ENCODE peak calls at places on chromosome 13, in ten cellular contexts. Z, L, M, H, V, W, B, E, N and C are unnamed samples.

GRCh38 chr13:101996906-101997408 is 404.9 kb downstream of the FGF14 start:
- DNase-seq in H (no peak), Z (no peak), V (peak), E (no peak), N (no peak), M (no peak), W (no peak), B (no peak), L (no peak), C (no peak)

GRCh38 chr13:79837741-79838450 is 356.9 kb downstream of the NDFIP2 start:
- DNase-seq in Z (no peak), H (no peak), E (no peak), W (no peak), B (peak), M (no peak), V (no peak), N (peak), L (peak), C (no peak)

GRCh38 chr13:20137875-20138274 is 23.0 kb downstream of the GJA3 start:
- DNase-seq in N (no peak), E (no peak), B (no peak), H (no peak), V (no peak), M (no peak), Z (no peak), L (no peak), W (no peak), C (no peak)

GRCh38 chr13:102240110-102240509 is 161.7 kb downstream of the FGF14 start:
- DNase-seq in W (no peak), E (no peak), H (no peak), Z (no peak), V (no peak), B (no peak), N (no peak), L (no peak), M (no peak), C (no peak)

GRCh38 chr13:29905845-29906244 is 55.4 kb upstream of the UBL3 start:
- DNase-seq in V (no peak), N (peak), E (no peak), L (peak), W (no peak), Z (peak), M (no peak), H (no peak), B (no peak), C (no peak)

GRCh38 chr13:73235385-73235784 is 176.6 kb downstream of the KLF5 start:
- DNase-seq in H (no peak), B (no peak), L (peak), N (no peak), M (no peak), W (no peak), Z (no peak), V (no peak), E (no peak), C (peak)

GRCh38 chr13:34013061-34013460 is 195.1 kb downstream of the RFC3 start:
- DNase-seq in B (no peak), M (no peak), N (no peak), L (no peak), Z (no peak), E (no peak), W (no peak), V (no peak), H (no peak), C (no peak)

GRCh38 chr13:86856996-86857395 is 814.2 kb upstream of the SLITRK5 start:
- DNase-seq in L (peak), V (no peak), E (no peak), Z (no peak), B (no peak), H (no peak), M (no peak), W (no peak), N (peak), C (no peak)

GRCh38 chr13:38582133-38582532 is 104.7 kb upstream of the FREM2 start:
- DNase-seq in M (no peak), B (peak), Z (peak), H (peak), L (peak), W (no peak), N (peak), E (no peak), V (peak), C (peak)

GRCh38 chr13:28626266-28626665 is 32.7 kb upstream of the POMP start:
- DNase-seq in N (no peak), E (no peak), H (no peak), B (no peak), M (no peak), V (no peak), Z (no peak), W (no peak), L (no peak), C (no peak)

GRCh38 chr13:99971576-99972189 is at the start of gene ZIC5:
- DNase-seq in M (no peak), W (no peak), E (no peak), N (no peak), Z (peak), H (no peak), B (no peak), L (peak), V (peak), C (peak)

GRCh38 chr13:28316129-28316528 is 177.8 kb downstream of the PAN3 start:
- DNase-seq in M (no peak), E (no peak), N (no peak), L (no peak), H (no peak), W (no peak), B (no peak), Z (no peak), V (no peak), C (no peak)

GRCh38 chr13:104510422-104510821 is 1444.2 kb upstream of the SLC10A2 start:
- DNase-seq in N (no peak), H (no peak), L (no peak), Z (no peak), M (no peak), B (no peak), W (no peak), E (no peak), V (no peak), C (no peak)

GRCh38 chr13:42981317-42981716 is 10.7 kb downstream of the EPSTI1 start:
- DNase-seq in B (no peak), Z (no peak), W (no peak), H (no peak), L (peak), V (no peak), M (no peak), E (no peak), N (peak), C (peak)

GRCh38 chr13:44574466-44574855 is 1.7 kb downstream of the TSC22D1 start:
- DNase-seq in L (no peak), V (no peak), M (no peak), W (no peak), B (no peak), N (peak), Z (no peak), E (no peak), H (no peak), C (no peak)

GRCh38 chr13:51620165-51620983 is 36.1 kb downstream of the WDFY2 start:
- DNase-seq in V (no peak), B (no peak), Z (no peak), E (no peak), L (no peak), N (no peak), H (no peak), W (no peak), M (no peak), C (no peak)

GRCh38 chr13:98520674-98521449 is 56.0 kb downstream of the STK24 start:
- DNase-seq in N (no peak), Z (no peak), W (no peak), E (no peak), V (no peak), L (no peak), M (no peak), H (no peak), B (no peak), C (no peak)

GRCh38 chr13:59948686-59949085 is 215.0 kb downstream of the DIAPH3 start:
- DNase-seq in W (no peak), H (no peak), M (no peak), L (no peak), V (no peak), E (no peak), N (no peak), Z (no peak), B (no peak), C (no peak)

GRCh38 chr13:30373727-30374126 is 48.6 kb upstream of the UBE2L5 start:
- DNase-seq in L (no peak), Z (no peak), M (no peak), N (no peak), B (no peak), E (peak), W (no peak), V (no peak), H (no peak), C (no peak)

GRCh38 chr13:100987993-100988392 is 313.4 kb upstream of the TMTC4 start:
- DNase-seq in E (no peak), L (peak), W (no peak), M (no peak), Z (peak), N (peak), B (peak), V (no peak), H (no peak), C (no peak)

GRCh38 chr13:98651716-98652115 is 74.8 kb upstream of the STK24 start:
- DNase-seq in H (no peak), W (no peak), L (no peak), B (no peak), M (no peak), Z (no peak), N (no peak), E (no peak), V (no peak), C (no peak)

GRCh38 chr13:79241697-79242096 is 164.4 kb downstream of the RBM26 start:
- DNase-seq in Z (no peak), B (no peak), E (no peak), N (no peak), L (no peak), H (no peak), V (no peak), W (no peak), M (no peak), C (no peak)

GRCh38 chr13:58165617-58166016 is 534.1 kb downstream of the PCDH17 start:
- DNase-seq in M (no peak), N (no peak), W (no peak), V (no peak), H (no peak), E (no peak), B (no peak), Z (no peak), L (no peak), C (no peak)

GRCh38 chr13:28534210-28534609 is 39.3 kb upstream of the FLT1 start:
- DNase-seq in W (no peak), N (no peak), M (no peak), L (no peak), V (no peak), Z (no peak), B (no peak), H (no peak), E (no peak), C (no peak)

GRCh38 chr13:86946734-86947133 is 724.4 kb upstream of the SLITRK5 start:
- DNase-seq in E (no peak), M (no peak), N (no peak), L (no peak), V (no peak), B (no peak), H (no peak), Z (no peak), W (no peak), C (no peak)

GRCh38 chr13:32471187-32471922 is 43.4 kb upstream of the N4BP2L1 start:
- DNase-seq in N (peak), L (no peak), E (no peak), V (no peak), Z (no peak), H (no peak), M (no peak), W (no peak), B (peak), C (no peak)

GRCh38 chr13:94860981-94861407 is 148.6 kb upstream of the SOX21 start:
- DNase-seq in Z (no peak), M (no peak), L (peak), B (no peak), N (peak), H (no peak), V (no peak), E (no peak), W (no peak), C (no peak)

GRCh38 chr13:59111711-59112110 is 1052.0 kb downstream of the DIAPH3 start:
- DNase-seq in L (peak), H (peak), B (peak), W (no peak), M (no peak), N (peak), Z (no peak), E (no peak), V (no peak), C (peak)

GRCh38 chr13:105972306-105972721 is 563.1 kb downstream of the EFNB2 start:
- DNase-seq in L (no peak), H (no peak), V (no peak), Z (no peak), M (no peak), B (no peak), W (no peak), E (no peak), N (no peak), C (no peak)

GRCh38 chr13:85825454-85825853 is 26.2 kb upstream of the SLITRK6 start:
- DNase-seq in H (no peak), W (no peak), Z (no peak), B (no peak), M (no peak), E (no peak), N (peak), V (no peak), L (no peak), C (no peak)

GRCh38 chr13:43307921-43308433 is 284.6 kb downstream of the DNAJC15 start:
- DNase-seq in L (peak), V (no peak), N (peak), Z (peak), H (no peak), B (peak), M (peak), E (no peak), W (no peak), C (peak)

GRCh38 chr13:29937836-29938235 is 87.4 kb upstream of the UBL3 start:
- DNase-seq in Z (no peak), L (no peak), W (peak), H (no peak), V (no peak), N (no peak), M (no peak), B (no peak), E (no peak), C (no peak)

GRCh38 chr13:29527511-29527910 is 68.0 kb downstream of the SLC7A1 start:
- DNase-seq in N (no peak), Z (no peak), E (no peak), W (no peak), V (no peak), M (no peak), L (no peak), B (no peak), H (no peak), C (no peak)

GRCh38 chr13:78317030-78317429 is 286.3 kb downstream of the POU4F1 start:
- DNase-seq in B (no peak), E (no peak), Z (no peak), L (no peak), W (no peak), H (no peak), N (no peak), M (no peak), V (no peak), C (no peak)

GRCh38 chr13:25429466-25429865 is 57.7 kb downstream of the ATP8A2 start:
- DNase-seq in Z (no peak), M (no peak), L (no peak), H (peak), W (no peak), V (no peak), B (no peak), N (no peak), E (no peak), C (no peak)

GRCh38 chr13:51912511-51913225 is 50.9 kb downstream of the CCDC70 start:
- DNase-seq in Z (no peak), V (no peak), B (no peak), W (no peak), L (no peak), H (no peak), E (no peak), N (no peak), M (no peak), C (no peak)

GRCh38 chr13:45830121-45830520 is 21.4 kb downstream of the SIAH3 start:
- DNase-seq in B (no peak), E (no peak), V (no peak), H (no peak), Z (no peak), M (no peak), L (no peak), N (no peak), W (no peak), C (no peak)

GRCh38 chr13:100790405-100790804 is 115.8 kb upstream of the TMTC4 start:
- DNase-seq in Z (no peak), W (no peak), M (no peak), H (no peak), E (no peak), B (no peak), L (no peak), N (no peak), V (no peak), C (no peak)

GRCh38 chr13:113754691-113755090 is 4.3 kb upstream of the TMEM255B start:
- DNase-seq in W (no peak), E (no peak), N (no peak), H (no peak), L (no peak), V (no peak), M (peak), B (no peak), Z (no peak), C (no peak)